ENCODE peak calls at places on chromosomes 2 and 18, in nine cellular contexts. One of them, this sample, is unnamed.

GRCh38 chr2:205754924-205755321 is 72.6 kb downstream of the NRP2 start:
- DNase-seq in myocyte: peak
- DNase-seq in brain microvascular endothelial cell: peak
- DNase-seq in hypothalamus: no peak
- DNase-seq in NCI-H446 treated with DMSO at 0.1 percent for 48 hours: no peak
- DNase-seq in IMR-90: peak
- DNase-seq in A673: no peak
- DNase-seq in NCI-H1417: no peak
- DNase-seq in nephron progenitor cell: no peak
- DNase-seq in this sample: no peak

GRCh38 chr2:8549273-8549922 is 132.5 kb upstream of the ID2 start:
- DNase-seq in myocyte: no peak
- DNase-seq in brain microvascular endothelial cell: no peak
- DNase-seq in hypothalamus: no peak
- DNase-seq in NCI-H446 treated with DMSO at 0.1 percent for 48 hours: no peak
- DNase-seq in IMR-90: no peak
- DNase-seq in A673: no peak
- DNase-seq in NCI-H1417: no peak
- DNase-seq in nephron progenitor cell: no peak
- DNase-seq in this sample: no peak

GRCh38 chr2:225002656-225003045 is 39.6 kb downstream of the DOCK10 start:
- DNase-seq in myocyte: peak
- DNase-seq in brain microvascular endothelial cell: no peak
- DNase-seq in hypothalamus: no peak
- DNase-seq in NCI-H446 treated with DMSO at 0.1 percent for 48 hours: peak
- DNase-seq in IMR-90: no peak
- DNase-seq in A673: no peak
- DNase-seq in NCI-H1417: no peak
- DNase-seq in nephron progenitor cell: no peak
- DNase-seq in this sample: no peak

GRCh38 chr18:31309115-31309514 is 8.8 kb upstream of the DSG1 start:
- DNase-seq in myocyte: no peak
- DNase-seq in brain microvascular endothelial cell: no peak
- DNase-seq in hypothalamus: no peak
- DNase-seq in NCI-H446 treated with DMSO at 0.1 percent for 48 hours: no peak
- DNase-seq in IMR-90: no peak
- DNase-seq in A673: no peak
- DNase-seq in NCI-H1417: no peak
- DNase-seq in nephron progenitor cell: no peak
- DNase-seq in this sample: no peak

GRCh38 chr2:170723446-170723958 is 8.4 kb downstream of the SP5 start:
- DNase-seq in myocyte: no peak
- DNase-seq in brain microvascular endothelial cell: no peak
- DNase-seq in hypothalamus: no peak
- DNase-seq in NCI-H446 treated with DMSO at 0.1 percent for 48 hours: no peak
- DNase-seq in IMR-90: no peak
- DNase-seq in A673: no peak
- DNase-seq in NCI-H1417: no peak
- DNase-seq in nephron progenitor cell: peak
- DNase-seq in this sample: no peak

GRCh38 chr2:191333911-191334357 is 88.7 kb downstream of the MYO1B start:
- DNase-seq in myocyte: peak
- DNase-seq in brain microvascular endothelial cell: peak
- DNase-seq in hypothalamus: no peak
- DNase-seq in NCI-H446 treated with DMSO at 0.1 percent for 48 hours: no peak
- DNase-seq in IMR-90: peak
- DNase-seq in A673: peak
- DNase-seq in NCI-H1417: no peak
- DNase-seq in nephron progenitor cell: no peak
- DNase-seq in this sample: no peak

GRCh38 chr2:68157002-68157401 is 686 bp upstream of the PNO1 start:
- DNase-seq in myocyte: peak
- DNase-seq in brain microvascular endothelial cell: peak
- DNase-seq in hypothalamus: no peak
- DNase-seq in NCI-H446 treated with DMSO at 0.1 percent for 48 hours: no peak
- DNase-seq in IMR-90: peak
- DNase-seq in A673: no peak
- DNase-seq in NCI-H1417: no peak
- DNase-seq in nephron progenitor cell: peak
- DNase-seq in this sample: no peak

GRCh38 chr18:48974304-48975220 is 23.8 kb upstream of the SMAD7 start:
- DNase-seq in myocyte: no peak
- DNase-seq in brain microvascular endothelial cell: no peak
- DNase-seq in hypothalamus: no peak
- DNase-seq in NCI-H446 treated with DMSO at 0.1 percent for 48 hours: no peak
- DNase-seq in IMR-90: no peak
- DNase-seq in A673: no peak
- DNase-seq in NCI-H1417: no peak
- DNase-seq in nephron progenitor cell: peak
- DNase-seq in this sample: no peak

GRCh38 chr2:9232886-9233285 is 26.3 kb downstream of the ASAP2 start:
- DNase-seq in myocyte: no peak
- DNase-seq in brain microvascular endothelial cell: no peak
- DNase-seq in hypothalamus: no peak
- DNase-seq in NCI-H446 treated with DMSO at 0.1 percent for 48 hours: no peak
- DNase-seq in IMR-90: peak
- DNase-seq in A673: no peak
- DNase-seq in NCI-H1417: no peak
- DNase-seq in nephron progenitor cell: no peak
- DNase-seq in this sample: no peak

GRCh38 chr2:73885406-73885805 is 7.4 kb upstream of the ACTG2 start:
- DNase-seq in myocyte: no peak
- DNase-seq in brain microvascular endothelial cell: no peak
- DNase-seq in hypothalamus: no peak
- DNase-seq in NCI-H446 treated with DMSO at 0.1 percent for 48 hours: no peak
- DNase-seq in IMR-90: no peak
- DNase-seq in A673: no peak
- DNase-seq in NCI-H1417: no peak
- DNase-seq in nephron progenitor cell: no peak
- DNase-seq in this sample: no peak

GRCh38 chr2:39007875-39008504 is 112.9 kb downstream of the SOS1 start:
- DNase-seq in myocyte: no peak
- DNase-seq in brain microvascular endothelial cell: no peak
- DNase-seq in hypothalamus: no peak
- DNase-seq in NCI-H446 treated with DMSO at 0.1 percent for 48 hours: no peak
- DNase-seq in IMR-90: no peak
- DNase-seq in A673: no peak
- DNase-seq in NCI-H1417: no peak
- DNase-seq in nephron progenitor cell: no peak
- DNase-seq in this sample: no peak

GRCh38 chr18:51153659-51154371 is 43.7 kb downstream of the MEX3C start:
- DNase-seq in myocyte: peak
- DNase-seq in brain microvascular endothelial cell: no peak
- DNase-seq in hypothalamus: no peak
- DNase-seq in NCI-H446 treated with DMSO at 0.1 percent for 48 hours: no peak
- DNase-seq in IMR-90: no peak
- DNase-seq in A673: no peak
- DNase-seq in NCI-H1417: no peak
- DNase-seq in nephron progenitor cell: no peak
- DNase-seq in this sample: peak

GRCh38 chr2:12361506-12361905 is 355.2 kb upstream of the TRIB2 start:
- DNase-seq in myocyte: no peak
- DNase-seq in brain microvascular endothelial cell: no peak
- DNase-seq in hypothalamus: no peak
- DNase-seq in NCI-H446 treated with DMSO at 0.1 percent for 48 hours: no peak
- DNase-seq in IMR-90: peak
- DNase-seq in A673: no peak
- DNase-seq in NCI-H1417: no peak
- DNase-seq in nephron progenitor cell: no peak
- DNase-seq in this sample: no peak

GRCh38 chr2:80292474-80292873 is 12.1 kb downstream of the LRRTM1 start:
- DNase-seq in myocyte: no peak
- DNase-seq in brain microvascular endothelial cell: no peak
- DNase-seq in hypothalamus: no peak
- DNase-seq in NCI-H446 treated with DMSO at 0.1 percent for 48 hours: no peak
- DNase-seq in IMR-90: no peak
- DNase-seq in A673: no peak
- DNase-seq in NCI-H1417: peak
- DNase-seq in nephron progenitor cell: no peak
- DNase-seq in this sample: no peak

GRCh38 chr2:66507673-66508127 is 72.8 kb downstream of the MEIS1 start:
- DNase-seq in myocyte: no peak
- DNase-seq in brain microvascular endothelial cell: no peak
- DNase-seq in hypothalamus: no peak
- DNase-seq in NCI-H446 treated with DMSO at 0.1 percent for 48 hours: no peak
- DNase-seq in IMR-90: no peak
- DNase-seq in A673: no peak
- DNase-seq in NCI-H1417: peak
- DNase-seq in nephron progenitor cell: peak
- DNase-seq in this sample: no peak

GRCh38 chr2:68744517-68744916 is 9.9 kb downstream of the ARHGAP25 start:
- DNase-seq in myocyte: no peak
- DNase-seq in brain microvascular endothelial cell: no peak
- DNase-seq in hypothalamus: no peak
- DNase-seq in NCI-H446 treated with DMSO at 0.1 percent for 48 hours: no peak
- DNase-seq in IMR-90: no peak
- DNase-seq in A673: no peak
- DNase-seq in NCI-H1417: no peak
- DNase-seq in nephron progenitor cell: no peak
- DNase-seq in this sample: no peak

GRCh38 chr2:19900536-19901200 is 1.1 kb downstream of the TTC32 start:
- DNase-seq in myocyte: peak
- DNase-seq in brain microvascular endothelial cell: no peak
- DNase-seq in hypothalamus: no peak
- DNase-seq in NCI-H446 treated with DMSO at 0.1 percent for 48 hours: no peak
- DNase-seq in IMR-90: no peak
- DNase-seq in A673: no peak
- DNase-seq in NCI-H1417: peak
- DNase-seq in nephron progenitor cell: no peak
- DNase-seq in this sample: peak

GRCh38 chr2:69177063-69177771 is 164.2 kb downstream of the ANTXR1 start:
- DNase-seq in myocyte: peak
- DNase-seq in brain microvascular endothelial cell: peak
- DNase-seq in hypothalamus: no peak
- DNase-seq in NCI-H446 treated with DMSO at 0.1 percent for 48 hours: no peak
- DNase-seq in IMR-90: peak
- DNase-seq in A673: no peak
- DNase-seq in NCI-H1417: no peak
- DNase-seq in nephron progenitor cell: no peak
- DNase-seq in this sample: no peak

GRCh38 chr2:3759331-3759730 is 56.0 kb downstream of the DCDC2C start:
- DNase-seq in myocyte: no peak
- DNase-seq in brain microvascular endothelial cell: peak
- DNase-seq in hypothalamus: no peak
- DNase-seq in NCI-H446 treated with DMSO at 0.1 percent for 48 hours: no peak
- DNase-seq in IMR-90: peak
- DNase-seq in A673: no peak
- DNase-seq in NCI-H1417: no peak
- DNase-seq in nephron progenitor cell: no peak
- DNase-seq in this sample: no peak

GRCh38 chr2:238097988-238098853 is 1.9 kb upstream of the ESPNL start:
- DNase-seq in myocyte: no peak
- DNase-seq in brain microvascular endothelial cell: no peak
- DNase-seq in hypothalamus: no peak
- DNase-seq in NCI-H446 treated with DMSO at 0.1 percent for 48 hours: no peak
- DNase-seq in IMR-90: no peak
- DNase-seq in A673: peak
- DNase-seq in NCI-H1417: peak
- DNase-seq in nephron progenitor cell: peak
- DNase-seq in this sample: no peak

GRCh38 chr2:29033172-29033571 is 41.2 kb downstream of the PCARE start:
- DNase-seq in myocyte: peak
- DNase-seq in brain microvascular endothelial cell: no peak
- DNase-seq in hypothalamus: no peak
- DNase-seq in NCI-H446 treated with DMSO at 0.1 percent for 48 hours: no peak
- DNase-seq in IMR-90: peak
- DNase-seq in A673: peak
- DNase-seq in NCI-H1417: no peak
- DNase-seq in nephron progenitor cell: no peak
- DNase-seq in this sample: no peak

GRCh38 chr18:51654441-51655326 is 457.2 kb upstream of the MEX3C start:
- DNase-seq in myocyte: no peak
- DNase-seq in brain microvascular endothelial cell: no peak
- DNase-seq in hypothalamus: no peak
- DNase-seq in NCI-H446 treated with DMSO at 0.1 percent for 48 hours: no peak
- DNase-seq in IMR-90: no peak
- DNase-seq in A673: peak
- DNase-seq in NCI-H1417: no peak
- DNase-seq in nephron progenitor cell: no peak
- DNase-seq in this sample: no peak

GRCh38 chr2:226609361-226609760 is 190.3 kb downstream of the IRS1 start:
- DNase-seq in myocyte: peak
- DNase-seq in brain microvascular endothelial cell: peak
- DNase-seq in hypothalamus: no peak
- DNase-seq in NCI-H446 treated with DMSO at 0.1 percent for 48 hours: no peak
- DNase-seq in IMR-90: peak
- DNase-seq in A673: peak
- DNase-seq in NCI-H1417: no peak
- DNase-seq in nephron progenitor cell: no peak
- DNase-seq in this sample: no peak

GRCh38 chr2:225041210-225041870 is 928 bp downstream of the DOCK10 start:
- DNase-seq in myocyte: peak
- DNase-seq in brain microvascular endothelial cell: peak
- DNase-seq in hypothalamus: peak
- DNase-seq in NCI-H446 treated with DMSO at 0.1 percent for 48 hours: peak
- DNase-seq in IMR-90: peak
- DNase-seq in A673: peak
- DNase-seq in NCI-H1417: no peak
- DNase-seq in nephron progenitor cell: peak
- DNase-seq in this sample: peak

GRCh38 chr2:54422072-54422581 is 34.0 kb upstream of the SPTBN1 start:
- DNase-seq in myocyte: no peak
- DNase-seq in brain microvascular endothelial cell: no peak
- DNase-seq in hypothalamus: no peak
- DNase-seq in NCI-H446 treated with DMSO at 0.1 percent for 48 hours: no peak
- DNase-seq in IMR-90: no peak
- DNase-seq in A673: no peak
- DNase-seq in NCI-H1417: no peak
- DNase-seq in nephron progenitor cell: no peak
- DNase-seq in this sample: no peak

GRCh38 chr2:75340560-75340959 is 141.2 kb upstream of the TACR1 start:
- DNase-seq in myocyte: no peak
- DNase-seq in brain microvascular endothelial cell: no peak
- DNase-seq in hypothalamus: no peak
- DNase-seq in NCI-H446 treated with DMSO at 0.1 percent for 48 hours: no peak
- DNase-seq in IMR-90: peak
- DNase-seq in A673: peak
- DNase-seq in NCI-H1417: no peak
- DNase-seq in nephron progenitor cell: no peak
- DNase-seq in this sample: no peak

GRCh38 chr18:44601447-44601846 is 79.2 kb upstream of the SETBP1 start:
- DNase-seq in myocyte: peak
- DNase-seq in brain microvascular endothelial cell: peak
- DNase-seq in hypothalamus: no peak
- DNase-seq in NCI-H446 treated with DMSO at 0.1 percent for 48 hours: peak
- DNase-seq in IMR-90: peak
- DNase-seq in A673: peak
- DNase-seq in NCI-H1417: no peak
- DNase-seq in nephron progenitor cell: no peak
- DNase-seq in this sample: no peak

GRCh38 chr2:112795720-112796119 is 11.4 kb upstream of the IL1A start:
- DNase-seq in myocyte: no peak
- DNase-seq in brain microvascular endothelial cell: no peak
- DNase-seq in hypothalamus: no peak
- DNase-seq in NCI-H446 treated with DMSO at 0.1 percent for 48 hours: no peak
- DNase-seq in IMR-90: no peak
- DNase-seq in A673: no peak
- DNase-seq in NCI-H1417: no peak
- DNase-seq in nephron progenitor cell: no peak
- DNase-seq in this sample: no peak